ENCODE peak calls at places on chromosomes 5 and 9, in nine cellular contexts. X is naive thymus-derived CD4-positive, alpha-beta T cell; C is H9; B is transverse colon; L is spleen; U is CD8-positive, alpha-beta T cell; H is tibial artery; D is breast epithelium; Y is tibial nerve. M is an unnamed sample.
A peak's percentile ranks its signal among the peaks of the same experiment; 100 is the strongest.

GRCh38 chr5:8869932-8870331 is 675.9 kb downstream of the SEMA5A start:
- DNase-seq in U (no peak), H (no peak), D (no peak), L (no peak), Y (no peak), C (no peak), X (no peak), B (no peak), M (no peak)

GRCh38 chr9:130815242-130815808 is 19.7 kb upstream of the ABL1 start:
- DNase-seq in B (no peak), U (no peak), X (no peak), C (no peak), H (no peak), D (no peak), L (no peak), Y (no peak), M (no peak)

GRCh38 chr9:21560281-21560745 is 78.2 kb upstream of the IFNE start:
- DNase-seq in B (no peak), D (no peak), L (no peak), Y (no peak), U (no peak), C (no peak), X (no peak), H (no peak), M (no peak)

GRCh38 chr9:97501177-97501971 is at the start of gene TMOD1:
- DNase-seq in X (peak; percentile 7), B (peak; percentile 79), U (no peak), Y (peak; percentile 52), L (peak; percentile 88), D (no peak), H (peak; percentile 90), C (peak; percentile 69), M (peak; percentile 73)

GRCh38 chr5:154997746-154998145 is 15.8 kb upstream of the KIF4B start:
- DNase-seq in X (no peak), U (no peak), D (no peak), H (no peak), C (no peak), B (no peak), L (no peak), Y (no peak), M (no peak)

GRCh38 chr5:5141625-5142527 is 1.7 kb downstream of the ADAMTS16 start:
- DNase-seq in C (no peak), Y (peak; percentile 67), H (no peak), U (peak; percentile 29), X (peak; percentile 42), L (no peak), D (no peak), B (peak; percentile 32), M (peak; percentile 63)

GRCh38 chr5:119322312-119322947 is 33.4 kb upstream of the TNFAIP8 start:
- DNase-seq in H (no peak), L (no peak), D (no peak), U (no peak), C (no peak), Y (no peak), B (no peak), X (no peak), M (no peak)

GRCh38 chr5:126004636-126005035 is 418.6 kb upstream of the GRAMD2B start:
- DNase-seq in B (no peak), D (no peak), C (no peak), H (no peak), X (no peak), L (no peak), Y (no peak), U (no peak), M (no peak)

GRCh38 chr5:147482426-147483196 is 27.3 kb downstream of the DPYSL3 start:
- DNase-seq in L (no peak), H (no peak), U (no peak), Y (peak; percentile 11), C (no peak), X (no peak), D (no peak), B (no peak), M (no peak)

GRCh38 chr5:2756211-2756746 is 4.8 kb upstream of the IRX2 start:
- DNase-seq in X (no peak), B (no peak), L (no peak), H (peak; percentile 45), C (peak; percentile 91), Y (no peak), U (no peak), D (peak; percentile 62), M (no peak)

GRCh38 chr9:89448821-89449220 is 49.1 kb downstream of the SEMA4D start:
- DNase-seq in B (no peak), U (no peak), C (no peak), H (no peak), D (no peak), X (no peak), Y (no peak), L (no peak), M (no peak)

DNA sequence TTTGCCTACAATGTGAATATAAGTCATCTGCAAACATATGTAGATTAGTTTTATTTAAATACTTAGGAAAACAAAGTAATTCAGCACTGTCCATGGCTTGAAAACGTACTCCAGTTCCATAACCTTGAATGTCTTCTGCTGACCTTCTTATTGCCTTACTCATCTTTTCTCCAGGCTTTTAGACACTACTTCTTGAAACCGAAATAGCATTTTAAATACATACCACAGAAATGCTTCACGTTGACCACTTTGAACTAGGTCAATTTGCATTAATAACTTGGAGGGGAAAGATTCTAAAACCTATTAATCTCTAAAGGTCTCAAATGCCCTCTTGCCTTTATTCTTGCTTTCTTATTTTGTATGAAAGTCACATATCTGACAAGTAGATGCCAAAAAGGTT is 995.4 kb upstream of the ACO1 start:
- DNase-seq in L (no peak), U (no peak), X (no peak), H (no peak), D (no peak), Y (no peak), B (no peak), C (no peak), M (no peak)
- H3K27ac ChIP-seq in L (no peak overlapping the region), U (no peak overlapping the region), X (no peak overlapping the region), H (no peak overlapping the region), D (no peak overlapping the region), Y (no peak overlapping the region), B (no peak overlapping the region), C (no peak overlapping the region), M (no peak overlapping the region)

GRCh38 chr9:92974161-92974661 is 26.9 kb downstream of the FGD3 start:
- DNase-seq in H (peak; percentile 48), U (no peak), L (no peak), X (no peak), C (no peak), B (no peak), Y (no peak), D (no peak), M (no peak)
- H3K27ac ChIP-seq in H (no peak overlapping the region), U (peak overlapping the region; percentile 25), L (peak overlapping the region; percentile 76), X (peak overlapping the region; percentile 62), C (no peak overlapping the region), B (no peak overlapping the region), Y (no peak overlapping the region), D (no peak overlapping the region), M (no peak overlapping the region)

DNA sequence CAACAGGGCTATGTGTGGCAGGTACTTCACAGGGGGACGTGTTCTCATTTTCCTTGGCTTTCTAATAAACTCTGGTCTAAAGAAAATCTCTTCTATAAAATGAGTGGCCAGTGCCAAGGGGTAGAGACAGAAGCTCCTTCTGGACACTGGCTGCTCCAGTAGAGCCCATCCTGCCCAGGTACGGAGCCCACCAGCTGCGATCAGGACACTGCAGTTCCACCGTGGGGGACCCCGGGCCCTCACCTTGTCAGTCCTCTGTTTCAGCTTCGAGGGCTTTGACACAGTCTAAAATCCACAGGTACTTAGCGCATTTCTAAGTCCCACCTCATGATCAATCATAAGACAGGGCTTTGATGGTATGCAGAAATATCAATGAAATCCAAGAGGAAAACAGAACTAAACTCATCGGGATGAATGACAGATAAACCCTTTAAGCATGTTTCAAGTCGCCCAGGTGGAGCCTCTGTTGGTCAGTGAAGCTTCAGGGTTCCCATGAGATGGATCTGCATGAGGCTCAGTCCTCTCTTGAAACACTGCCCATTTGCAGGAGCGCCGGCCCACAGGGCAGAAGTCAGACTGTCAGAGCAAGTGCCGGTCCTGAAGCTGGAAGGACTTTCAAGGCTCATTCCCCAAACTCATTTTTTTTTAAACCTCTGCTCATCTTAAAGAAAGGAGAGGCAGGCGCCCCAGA is 20.3 kb upstream of the TERT start:
- DNase-seq in D (peak; percentile 34), C (peak; percentile 12), U (no peak), Y (no peak), L (peak; percentile 66), X (no peak), B (no peak), H (peak; percentile 53), M (no peak)
- H3K27ac ChIP-seq in D (no peak overlapping the region), C (no peak overlapping the region), U (no peak overlapping the region), Y (no peak overlapping the region), L (peak overlapping the region; percentile 77), X (peak overlapping the region; percentile 66), B (peak overlapping the region; percentile 89), H (no peak overlapping the region), M (no peak overlapping the region)

GRCh38 chr5:16548812-16549211 is 68.0 kb downstream of the RETREG1 start:
- DNase-seq in H (no peak), L (no peak), C (no peak), B (no peak), X (no peak), Y (no peak), D (no peak), U (no peak), M (no peak)
- H3K27ac ChIP-seq in H (no peak overlapping the region), L (no peak overlapping the region), C (no peak overlapping the region), B (no peak overlapping the region), X (no peak overlapping the region), Y (peak overlapping the region; percentile 62), D (no peak overlapping the region), U (no peak overlapping the region), M (no peak overlapping the region)

GRCh38 chr5:124451721-124452383 is 294.6 kb downstream of the ZNF608 start:
- DNase-seq in U (no peak), B (no peak), X (no peak), L (no peak), H (no peak), D (no peak), Y (no peak), C (no peak), M (no peak)

GRCh38 chr5:124453221-124454032 is 293.0 kb downstream of the ZNF608 start:
- DNase-seq in B (no peak), C (no peak), U (no peak), X (no peak), L (no peak), D (no peak), Y (no peak), H (no peak), M (no peak)

GRCh38 chr5:124457101-124457500 is 289.3 kb downstream of the ZNF608 start:
- DNase-seq in U (no peak), C (no peak), Y (no peak), H (no peak), D (no peak), B (no peak), L (no peak), X (no peak), M (no peak)

GRCh38 chr5:124456244-124456643 is 290.2 kb downstream of the ZNF608 start:
- DNase-seq in U (no peak), D (no peak), C (no peak), L (no peak), H (no peak), B (no peak), Y (no peak), X (no peak), M (no peak)

DNA sequence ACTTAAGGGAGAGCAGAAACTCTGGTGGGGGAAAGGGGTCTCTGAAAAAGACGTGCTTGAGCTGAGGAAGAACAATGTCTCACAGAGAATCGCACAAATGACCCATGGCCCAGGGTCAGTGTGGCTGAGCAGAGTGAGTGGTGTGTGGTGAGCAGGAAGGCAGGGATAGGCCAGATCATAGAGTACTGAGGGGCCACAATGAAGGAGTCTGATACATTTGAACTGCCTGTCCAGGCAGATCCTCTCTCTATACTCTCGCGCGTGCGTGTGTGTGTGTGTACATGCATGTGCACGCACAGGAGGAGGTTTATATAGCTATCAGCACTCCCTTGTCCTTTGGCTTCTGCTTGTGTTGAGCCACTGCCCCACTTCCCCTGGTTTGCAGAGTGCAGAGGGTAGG is 294.1 kb downstream of the ZNF608 start:
- DNase-seq in L (no peak), C (no peak), B (no peak), Y (no peak), H (no peak), D (no peak), X (no peak), U (no peak), M (no peak)
- H3K27ac ChIP-seq in L (no peak overlapping the region), C (no peak overlapping the region), B (no peak overlapping the region), Y (no peak overlapping the region), H (no peak overlapping the region), D (no peak overlapping the region), X (no peak overlapping the region), U (no peak overlapping the region), M (no peak overlapping the region)